ENCODE peak calls at places on chromosomes 4 and X, in four cellular contexts. O, M, D and U are unnamed samples.

GRCh38 chrX:96004386-96004785 is 680.3 kb upstream of the DIAPH2 start:
- DNase-seq in O (no peak), M (peak; percentile 71), D (no peak), U (no peak)

GRCh38 chrX:139739138-139739537 is 31.2 kb upstream of the MCF2 start:
- DNase-seq in O (no peak), M (peak; percentile 65), D (no peak), U (no peak)

GRCh38 chrX:130578906-130579305 is 177.1 kb downstream of the RBMX2 start:
- DNase-seq in O (no peak), M (no peak), D (no peak), U (no peak)

GRCh38 chrX:110118535-110118934 is 115.6 kb downstream of the TMEM164 start:
- DNase-seq in O (no peak), M (no peak), D (no peak), U (no peak)

GRCh38 chrX:136176399-136176825 is 29.1 kb downstream of the FHL1 start:
- DNase-seq in O (no peak), M (peak; percentile 87), D (no peak), U (no peak)

GRCh38 chr4:68963389-68963788 is 11.8 kb upstream of the UGT2A3 start:
- DNase-seq in O (no peak), M (no peak), D (no peak), U (no peak)

GRCh38 chr4:39637572-39638357 is 900 bp downstream of the SMIM14 start:
- DNase-seq in O (peak; percentile 7), M (peak; percentile 72), D (no peak), U (no peak)

GRCh38 chrX:118520858-118521206 is 25.2 kb downstream of the DOCK11 start:
- DNase-seq in O (no peak), M (no peak), D (no peak), U (no peak)

GRCh38 chrX:83416273-83416672 is 91.8 kb upstream of the POU3F4 start:
- DNase-seq in O (no peak), M (no peak), D (no peak), U (no peak)